ENCODE peak calls at places on chromosomes 3 and 15, in nine cellular contexts. J is NCI-H1417, P is adrenal gland, H is endothelial cell, T is M059J, M is posterior cingulate gyrus, L is GM06990, A is lower lobe of right lung, I is cardiac fibroblast. W is an unnamed sample.

GRCh38 chr3:63687569-63688233 is 35.2 kb downstream of the SNTN start:
- DNase-seq in J (peak), P (no peak), H (no peak), T (peak), M (no peak), L (no peak), A (no peak), I (no peak), W (no peak)

GRCh38 chr15:66800584-66801235 is 98.7 kb downstream of the SMAD6 start:
- DNase-seq in J (no peak), P (no peak), H (no peak), T (peak), M (no peak), L (no peak), A (no peak), I (no peak), W (no peak)

GRCh38 chr15:73346735-73347312 is 21.9 kb downstream of the HCN4 start:
- DNase-seq in J (no peak), P (no peak), H (peak), T (peak), M (no peak), L (no peak), A (peak), I (peak), W (peak)

GRCh38 chr3:22012471-22012870 is 261.5 kb upstream of the ZNF385D start:
- DNase-seq in J (no peak), P (no peak), H (no peak), T (no peak), M (no peak), L (no peak), A (no peak), I (no peak), W (no peak)

GRCh38 chr3:82736696-82737277 is 975.3 kb upstream of the GBE1 start:
- DNase-seq in J (no peak), P (no peak), H (no peak), T (no peak), M (no peak), L (no peak), A (no peak), I (no peak), W (no peak)

GRCh38 chr3:11146771-11147363 is 7.4 kb upstream of the HRH1 start:
- DNase-seq in J (no peak), P (no peak), H (no peak), T (peak), M (no peak), L (no peak), A (no peak), I (no peak), W (no peak)

GRCh38 chr15:37020852-37021251 is 79.5 kb downstream of the MEIS2 start:
- DNase-seq in J (no peak), P (no peak), H (no peak), T (no peak), M (no peak), L (no peak), A (no peak), I (no peak), W (no peak)

GRCh38 chr15:31228980-31229826 is 97.4 kb upstream of the KLF13 start:
- DNase-seq in J (peak), P (no peak), H (no peak), T (no peak), M (no peak), L (peak), A (peak), I (no peak), W (peak)

GRCh38 chr3:11995061-11995460 is 9.1 kb upstream of the SYN2 start:
- DNase-seq in J (peak), P (no peak), H (no peak), T (no peak), M (no peak), L (no peak), A (no peak), I (no peak), W (peak)

GRCh38 chr3:50450135-50450911 is 53.1 kb downstream of the CACNA2D2 start:
- DNase-seq in J (peak), P (peak), H (no peak), T (peak), M (peak), L (peak), A (peak), I (peak), W (peak)

GRCh38 chr3:930866-931265 is 162.0 kb upstream of the CNTN6 start:
- DNase-seq in J (no peak), P (no peak), H (no peak), T (no peak), M (no peak), L (no peak), A (no peak), I (no peak), W (no peak)

GRCh38 chr3:79724206-79724605 is 43.6 kb downstream of the ROBO1 start:
- DNase-seq in J (peak), P (no peak), H (peak), T (no peak), M (no peak), L (no peak), A (no peak), I (no peak), W (peak)

GRCh38 chr15:41231536-41231935 is 468 bp downstream of the CHP1 start:
- DNase-seq in J (no peak), P (peak), H (no peak), T (no peak), M (no peak), L (no peak), A (no peak), I (peak), W (no peak)

GRCh38 chr15:91950631-91951384 is 97.3 kb downstream of the SLCO3A1 start:
- DNase-seq in J (no peak), P (no peak), H (no peak), T (peak), M (no peak), L (no peak), A (no peak), I (peak), W (no peak)

GRCh38 chr15:90594297-90594696 is 64.6 kb downstream of the CRTC3 start:
- DNase-seq in J (peak), P (peak), H (no peak), T (peak), M (peak), L (peak), A (peak), I (peak), W (no peak)

GRCh38 chr3:11117591-11117990 is 36.7 kb upstream of the HRH1 start:
- DNase-seq in J (no peak), P (no peak), H (no peak), T (no peak), M (no peak), L (no peak), A (no peak), I (no peak), W (no peak)

GRCh38 chr3:33355611-33356010 is 78.4 kb downstream of the FBXL2 start:
- DNase-seq in J (peak), P (no peak), H (no peak), T (peak), M (no peak), L (no peak), A (no peak), I (peak), W (no peak)

GRCh38 chr3:19934098-19934566 is at the start of gene EFHB:
- DNase-seq in J (peak), P (peak), H (peak), T (peak), M (no peak), L (no peak), A (peak), I (peak), W (peak)

GRCh38 chr3:129892857-129893615 is 475 bp downstream of the TMCC1 start:
- DNase-seq in J (peak), P (peak), H (peak), T (peak), M (peak), L (peak), A (peak), I (no peak), W (peak)

GRCh38 chr3:125374501-125374995 is 577 bp downstream of the ZNF148 start:
- DNase-seq in J (peak), P (peak), H (peak), T (peak), M (peak), L (no peak), A (peak), I (peak), W (peak)

GRCh38 chr15:22918056-22918455 is 62.1 kb downstream of the CYFIP1 start:
- DNase-seq in J (no peak), P (no peak), H (no peak), T (peak), M (no peak), L (no peak), A (no peak), I (peak), W (no peak)

GRCh38 chr3:13137808-13138565 is 64.8 kb upstream of the IQSEC1 start:
- DNase-seq in J (peak), P (no peak), H (no peak), T (no peak), M (no peak), L (no peak), A (peak), I (no peak), W (no peak)

GRCh38 chr3:149657796-149658443 is at the start of gene WWTR1:
- DNase-seq in J (no peak), P (peak), H (peak), T (peak), M (peak), L (peak), A (peak), I (peak), W (peak)